ENCODE peak calls at places on chromosomes 1 and 21, in four cellular contexts. D is CD8-positive, alpha-beta memory T cell; S is left ventricle myocardium inferior; V is amniotic stem cell. O is an unnamed sample.
A peak's percentile ranks its signal among the peaks of the same experiment; 100 is the strongest.

GRCh38 chr1:202164271-202165037 is 4.1 kb upstream of the PTPN7 start:
- DNase-seq in D (peak; percentile 86), S (no peak), V (no peak), O (no peak)

GRCh38 chr21:34190576-34191301 is 117.4 kb downstream of the MRPS6 start:
- DNase-seq in S (no peak), D (no peak), V (no peak), O (no peak)

GRCh38 chr1:43042773-43043470 is 84.3 kb upstream of the SLC2A1 start:
- DNase-seq in V (no peak), S (no peak), D (no peak), O (no peak)

GRCh38 chr1:222606757-222607156 is 11.1 kb upstream of the MIA3 start:
- DNase-seq in D (no peak), V (no peak), S (no peak), O (no peak)

GRCh38 chr1:12113433-12114339 is 50.6 kb downstream of the TNFRSF8 start:
- DNase-seq in D (no peak), S (no peak), V (no peak), O (no peak)

GRCh38 chr1:233635765-233636502 is 22.0 kb downstream of the KCNK1 start:
- DNase-seq in D (no peak), S (no peak), V (no peak), O (no peak)

GRCh38 chr1:18557621-18558465 is 72.8 kb upstream of the PAX7 start:
- DNase-seq in S (no peak), D (no peak), V (no peak), O (no peak)

GRCh38 chr1:38004284-38005101 is 821 bp downstream of the FHL3 start:
- DNase-seq in S (no peak), V (no peak), D (no peak), O (no peak)

GRCh38 chr1:165039996-165040395 is 316.5 kb downstream of the LMX1A start:
- DNase-seq in D (no peak), V (no peak), S (no peak), O (no peak)

GRCh38 chr1:37434292-37434907 is 40.0 kb upstream of the ZC3H12A start:
- DNase-seq in V (no peak), S (peak; percentile 59), D (peak; percentile 42), O (peak; percentile 72)

GRCh38 chr1:52674497-52675384 is 23.4 kb downstream of the COA7 start:
- DNase-seq in D (no peak), V (no peak), S (no peak), O (no peak)

GRCh38 chr1:17141441-17142197 is 22.4 kb upstream of the PADI2 start:
- DNase-seq in V (no peak), D (no peak), S (no peak), O (no peak)

GRCh38 chr1:67496329-67496728 is 66.1 kb upstream of the SERBP1 start:
- DNase-seq in V (no peak), D (no peak), S (no peak), O (no peak)

GRCh38 chr21:38712076-38712475 is 93.7 kb upstream of the ETS2 start:
- DNase-seq in D (no peak), S (no peak), V (no peak), O (no peak)

GRCh38 chr1:85244271-85245053 is 15.0 kb downstream of the C1orf52 start:
- DNase-seq in V (no peak), S (no peak), D (no peak), O (no peak)

GRCh38 chr1:199226163-199226562 is 587.3 kb downstream of the PTPRC start:
- DNase-seq in V (no peak), S (no peak), D (peak; percentile 19), O (no peak)

GRCh38 chr1:232667094-232667780 is 37.3 kb upstream of the SIPA1L2 start:
- DNase-seq in V (no peak), D (no peak), S (no peak), O (no peak)

GRCh38 chr1:28770601-28771165 is 33.9 kb downstream of the YTHDF2 start:
- DNase-seq in S (no peak), D (no peak), V (no peak), O (no peak)

GRCh38 chr1:171251042-171251740 is 2.9 kb downstream of the FMO1 start:
- DNase-seq in V (peak; percentile 2), S (no peak), D (no peak), O (peak; percentile 20)

GRCh38 chr1:32159189-32159588 is 20.3 kb upstream of the TXLNA start:
- DNase-seq in S (no peak), V (no peak), D (no peak), O (no peak)

GRCh38 chr1:67314696-67315095 is 7.0 kb downstream of the IL12RB2 start:
- DNase-seq in S (no peak), V (no peak), D (no peak), O (no peak)

GRCh38 chr1:92483442-92484170 is 3.1 kb downstream of the GFI1 start:
- DNase-seq in D (peak; percentile 29), S (no peak), V (no peak), O (peak; percentile 26)

GRCh38 chr1:25572708-25573590 is 29.5 kb downstream of the LDLRAP1 start:
- DNase-seq in V (peak; percentile 21), S (no peak), D (peak; percentile 57), O (no peak)

GRCh38 chr1:98325646-98326441 is 335.7 kb upstream of the SNX7 start:
- DNase-seq in S (peak; percentile 46), D (no peak), V (peak; percentile 67), O (peak; percentile 85)

GRCh38 chr1:6905790-6906189 is 120.5 kb downstream of the CAMTA1 start:
- DNase-seq in V (no peak), S (no peak), D (no peak), O (no peak)

GRCh38 chr1:50175711-50176562 is 67.2 kb downstream of the ELAVL4 start:
- DNase-seq in V (no peak), D (no peak), S (no peak), O (no peak)

GRCh38 chr21:45537111-45537745 is 5.0 kb downstream of the SLC19A1 start:
- DNase-seq in S (peak; percentile 11), D (no peak), V (no peak), O (peak; percentile 17)

GRCh38 chr1:224127925-224128819 is 14.3 kb downstream of the FBXO28 start:
- DNase-seq in S (no peak), V (no peak), D (no peak), O (no peak)

GRCh38 chr1:111778541-111779051 is 22.9 kb downstream of the DDX20 start:
- DNase-seq in D (no peak), V (no peak), S (no peak), O (no peak)